ENCODE peak calls at places on chromosomes 4 and X, in five cellular contexts. I is CD8-positive, alpha-beta memory T cell; Y is left ventricle myocardium superior; G is pancreas; R is endodermal cell. C is an unnamed sample.

GRCh38 chr4:149531861-149532260 is 283.8 kb downstream of the IQCM start:
- DNase-seq in I (no peak), Y (no peak), G (no peak), R (no peak), C (no peak)

GRCh38 chrX:20244936-20245335 is 21.8 kb downstream of the RPS6KA3 start:
- DNase-seq in I (no peak), Y (peak), G (no peak), R (no peak), C (no peak)

GRCh38 chr4:5857199-5857598 is 35.7 kb downstream of the CRMP1 start:
- DNase-seq in I (no peak), Y (no peak), G (no peak), R (no peak), C (no peak)

GRCh38 chrX:49951524-49952193 is 29.3 kb downstream of the CLCN5 start:
- DNase-seq in I (no peak), Y (no peak), G (no peak), R (no peak), C (no peak)

GRCh38 chr4:73442275-73442674 is 6.3 kb downstream of the AFP start:
- DNase-seq in I (no peak), Y (no peak), G (no peak), R (no peak), C (no peak)

GRCh38 chrX:56726609-56727008 is 2.4 kb upstream of the NBDY start:
- DNase-seq in I (peak), Y (no peak), G (no peak), R (no peak), C (no peak)

GRCh38 chrX:16458208-16458607 is 191.8 kb upstream of the S100G start:
- DNase-seq in I (no peak), Y (peak), G (no peak), R (no peak), C (no peak)

GRCh38 chrX:149145845-149146285 is 359.2 kb downstream of the IDS start:
- DNase-seq in I (no peak), Y (no peak), G (no peak), R (peak), C (no peak)

GRCh38 chrX:26411045-26411444 is 195.1 kb downstream of the MAGEB5 start:
- DNase-seq in I (no peak), Y (no peak), G (no peak), R (no peak), C (no peak)

GRCh38 chrX:31126205-31126604 is 54.4 kb upstream of the FTHL17 start:
- DNase-seq in I (no peak), Y (no peak), G (no peak), R (no peak), C (no peak)

GRCh38 chr4:8739357-8739756 is 132.3 kb downstream of the HMX1 start:
- DNase-seq in I (no peak), Y (no peak), G (no peak), R (no peak), C (no peak)

GRCh38 chr4:24213936-24214335 is 324.1 kb upstream of the PPARGC1A start:
- DNase-seq in I (no peak), Y (no peak), G (no peak), R (no peak), C (no peak)

GRCh38 chr4:87416965-87417364 is 5.4 kb upstream of the NUDT9 start:
- DNase-seq in I (no peak), Y (no peak), G (no peak), R (no peak), C (no peak)

GRCh38 chr4:2723751-2724150 is 32.4 kb downstream of the TNIP2 start:
- DNase-seq in I (no peak), Y (no peak), G (no peak), R (no peak), C (no peak)

GRCh38 chr4:103032575-103032974 is 13.1 kb upstream of the SLC9B1 start:
- DNase-seq in I (no peak), Y (no peak), G (no peak), R (peak), C (peak)

GRCh38 chr4:145278341-145279121 is 98.1 kb upstream of the OTUD4 start:
- DNase-seq in I (no peak), Y (no peak), G (no peak), R (no peak), C (no peak)

GRCh38 chrX:258291-259040 is 22.7 kb upstream of the PLCXD1 start:
- DNase-seq in I (no peak), Y (no peak), G (no peak), R (peak), C (peak)

GRCh38 chr4:2791518-2792395 is 1.1 kb upstream of the SH3BP2 start:
- DNase-seq in I (no peak), Y (peak), G (no peak), R (peak), C (no peak)

C was measured in H7.